ENCODE peak calls at places on chromosomes 11 and 22, in seven cellular contexts. Y, S, G, N, E, J and Q are unnamed samples.

GRCh38 chr11:126585388-126586302 is 230.2 kb downstream of the ST3GAL4 start:
- DNase-seq in Y (peak; percentile 72), S (peak; percentile 97), G (peak; percentile 81), N (no peak), E (peak; percentile 22), J (no peak), Q (peak; percentile 58)

GRCh38 chr22:30932661-30933060 is 35.9 kb downstream of the MORC2 start:
- DNase-seq in Y (no peak), S (no peak), G (no peak), N (no peak), E (no peak), J (peak; percentile 51), Q (no peak)

GRCh38 chr11:61769169-61769920 is 16.9 kb downstream of the MYRF start:
- DNase-seq in Y (no peak), S (no peak), G (no peak), N (no peak), E (no peak), J (no peak), Q (no peak)

GRCh38 chr11:115164774-115165173 is 339.4 kb downstream of the CADM1 start:
- DNase-seq in Y (no peak), S (no peak), G (peak; percentile 82), N (no peak), E (no peak), J (no peak), Q (no peak)

GRCh38 chr11:124978316-124978715 is 24.3 kb downstream of the CCDC15 start:
- DNase-seq in Y (no peak), S (no peak), G (no peak), N (no peak), E (no peak), J (no peak), Q (no peak)

GRCh38 chr11:82896183-82896582 is 4.0 kb downstream of the PRCP start:
- DNase-seq in Y (no peak), S (no peak), G (no peak), N (no peak), E (no peak), J (no peak), Q (no peak)

GRCh38 chr11:64743591-64744543 is at the start of gene RASGRP2:
- DNase-seq in Y (peak; percentile 12), S (peak; percentile 24), G (peak; percentile 85), N (peak; percentile 90), E (peak; percentile 84), J (peak; percentile 93), Q (no peak)

GRCh38 chr11:117792241-117792640 is 4.8 kb downstream of the DSCAML1 start:
- DNase-seq in Y (no peak), S (no peak), G (no peak), N (no peak), E (no peak), J (no peak), Q (no peak)

GRCh38 chr22:41917906-41918791 is 3.3 kb upstream of the SHISA8 start:
- DNase-seq in Y (no peak), S (peak; percentile 76), G (no peak), N (peak; percentile 8), E (peak; percentile 64), J (no peak), Q (no peak)

GRCh38 chr11:83272627-83273026 is 13.5 kb downstream of the CCDC90B start:
- DNase-seq in Y (no peak), S (peak; percentile 75), G (no peak), N (no peak), E (no peak), J (no peak), Q (peak; percentile 20)

GRCh38 chr11:122733301-122733686 is 77.8 kb downstream of the UBASH3B start:
- DNase-seq in Y (no peak), S (peak; percentile 89), G (no peak), N (no peak), E (no peak), J (no peak), Q (no peak)

GRCh38 chr11:69369945-69370344 is 76.0 kb downstream of the MYEOV start:
- DNase-seq in Y (no peak), S (no peak), G (no peak), N (peak; percentile 1), E (no peak), J (no peak), Q (no peak)

GRCh38 chr11:10197091-10197490 is 96.9 kb downstream of the SBF2 start:
- DNase-seq in Y (no peak), S (peak; percentile 27), G (no peak), N (no peak), E (no peak), J (no peak), Q (no peak)

GRCh38 chr22:39243443-39244072 is 1.2 kb downstream of the PDGFB start:
- DNase-seq in Y (no peak), S (no peak), G (no peak), N (no peak), E (no peak), J (no peak), Q (no peak)

GRCh38 chr11:55172734-55173415 is 89.1 kb upstream of the TRIM48 start:
- DNase-seq in Y (no peak), S (no peak), G (no peak), N (no peak), E (no peak), J (peak; percentile 26), Q (no peak)

GRCh38 chr11:76839326-76839725 is 21.4 kb upstream of the ACER3 start:
- DNase-seq in Y (no peak), S (no peak), G (no peak), N (no peak), E (peak; percentile 57), J (no peak), Q (no peak)

GRCh38 chr11:16028406-16028805 is 327.9 kb downstream of the SOX6 start:
- DNase-seq in Y (no peak), S (peak; percentile 27), G (no peak), N (no peak), E (no peak), J (no peak), Q (no peak)

GRCh38 chr22:49281467-49282340 is 546.0 kb downstream of the BRD1 start:
- DNase-seq in Y (no peak), S (no peak), G (no peak), N (no peak), E (no peak), J (no peak), Q (no peak)

GRCh38 chr11:10524471-10524870 is 16.5 kb downstream of the RNF141 start:
- DNase-seq in Y (no peak), S (no peak), G (no peak), N (no peak), E (no peak), J (no peak), Q (no peak)

GRCh38 chr22:50561401-50562074 is 1.2 kb downstream of the SYCE3 start:
- DNase-seq in Y (no peak), S (no peak), G (no peak), N (no peak), E (no peak), J (no peak), Q (no peak)

GRCh38 chr22:48754611-48755331 is 1072.9 kb downstream of the BRD1 start:
- DNase-seq in Y (no peak), S (no peak), G (no peak), N (no peak), E (no peak), J (no peak), Q (no peak)

GRCh38 chr22:24834845-24835570 is 29.0 kb downstream of the SGSM1 start:
- DNase-seq in Y (no peak), S (peak; percentile 28), G (peak; percentile 64), N (peak; percentile 40), E (no peak), J (no peak), Q (no peak)

GRCh38 chr11:94885133-94885532 is 88.2 kb downstream of the CWC15 start:
- DNase-seq in Y (peak; percentile 81), S (no peak), G (no peak), N (no peak), E (no peak), J (no peak), Q (peak; percentile 74)

GRCh38 chr11:2886191-2886894 is 768 bp upstream of the CDKN1C start:
- DNase-seq in Y (no peak), S (no peak), G (peak; percentile 73), N (peak; percentile 67), E (no peak), J (peak; percentile 89), Q (no peak)